ENCODE peak calls at places on chromosomes 1 and 21, in six cellular contexts. G is IMR-90, F is mesenchymal stem cell, X is trophoblast cell, E is neuronal stem cell, K is H1. W is an unnamed sample.

GRCh38 chr1:1345384-1345783 is 3.8 kb downstream of the DVL1 start:
- DNase-seq in G (no peak), F (no peak), X (peak), E (no peak), K (no peak), W (no peak)

GRCh38 chr1:165823552-165824268 is 3.7 kb upstream of the UCK2 start:
- DNase-seq in G (no peak), F (no peak), X (no peak), E (no peak), K (no peak), W (no peak)

GRCh38 chr1:32709075-32709474 is 6.5 kb upstream of the SYNC start:
- DNase-seq in G (no peak), F (no peak), X (no peak), E (no peak), K (no peak), W (no peak)

GRCh38 chr1:248804771-248805681 is 20.7 kb downstream of the SH3BP5L start:
- DNase-seq in G (no peak), F (no peak), X (no peak), E (no peak), K (no peak), W (no peak)

GRCh38 chr1:28160677-28161328 is 15.7 kb downstream of the PTAFR start:
- DNase-seq in G (peak), F (peak), X (no peak), E (no peak), K (no peak), W (no peak)

GRCh38 chr1:84634536-84635205 is 55.6 kb downstream of the SSX2IP start:
- DNase-seq in G (no peak), F (no peak), X (peak), E (no peak), K (no peak), W (no peak)

GRCh38 chr1:208270679-208271111 is 26.5 kb upstream of the PLXNA2 start:
- DNase-seq in G (no peak), F (no peak), X (no peak), E (no peak), K (no peak), W (no peak)

GRCh38 chr1:154856544-154856943 is 13.5 kb downstream of the KCNN3 start:
- DNase-seq in G (no peak), F (no peak), X (no peak), E (no peak), K (no peak), W (no peak)

GRCh38 chr1:115764541-115764940 is 4.0 kb downstream of the CASQ2 start:
- DNase-seq in G (peak), F (peak), X (peak), E (no peak), K (no peak), W (no peak)

GRCh38 chr1:156845055-156845952 is 13.6 kb downstream of the INSRR start:
- DNase-seq in G (no peak), F (no peak), X (no peak), E (no peak), K (peak), W (peak)

GRCh38 chr1:65044411-65044810 is 78.1 kb upstream of the JAK1 start:
- DNase-seq in G (no peak), F (no peak), X (no peak), E (no peak), K (no peak), W (no peak)

GRCh38 chr1:15139654-15140350 is 13.7 kb upstream of the TMEM51 start:
- DNase-seq in G (peak), F (peak), X (peak), E (no peak), K (peak), W (peak)

GRCh38 chr1:231869364-231869763 is 242.8 kb downstream of the DISC1 start:
- DNase-seq in G (no peak), F (no peak), X (no peak), E (no peak), K (no peak), W (no peak)

GRCh38 chr1:212286437-212287131 is 1.4 kb downstream of the PPP2R5A start:
- DNase-seq in G (peak), F (peak), X (peak), E (no peak), K (no peak), W (no peak)

GRCh38 chr1:23352096-23352695 is 8.1 kb upstream of the HNRNPR start:
- DNase-seq in G (no peak), F (no peak), X (no peak), E (no peak), K (no peak), W (no peak)

GRCh38 chr1:168926236-168926635 is 180.3 kb upstream of the ATP1B1 start:
- DNase-seq in G (no peak), F (peak), X (no peak), E (no peak), K (no peak), W (no peak)

DNA sequence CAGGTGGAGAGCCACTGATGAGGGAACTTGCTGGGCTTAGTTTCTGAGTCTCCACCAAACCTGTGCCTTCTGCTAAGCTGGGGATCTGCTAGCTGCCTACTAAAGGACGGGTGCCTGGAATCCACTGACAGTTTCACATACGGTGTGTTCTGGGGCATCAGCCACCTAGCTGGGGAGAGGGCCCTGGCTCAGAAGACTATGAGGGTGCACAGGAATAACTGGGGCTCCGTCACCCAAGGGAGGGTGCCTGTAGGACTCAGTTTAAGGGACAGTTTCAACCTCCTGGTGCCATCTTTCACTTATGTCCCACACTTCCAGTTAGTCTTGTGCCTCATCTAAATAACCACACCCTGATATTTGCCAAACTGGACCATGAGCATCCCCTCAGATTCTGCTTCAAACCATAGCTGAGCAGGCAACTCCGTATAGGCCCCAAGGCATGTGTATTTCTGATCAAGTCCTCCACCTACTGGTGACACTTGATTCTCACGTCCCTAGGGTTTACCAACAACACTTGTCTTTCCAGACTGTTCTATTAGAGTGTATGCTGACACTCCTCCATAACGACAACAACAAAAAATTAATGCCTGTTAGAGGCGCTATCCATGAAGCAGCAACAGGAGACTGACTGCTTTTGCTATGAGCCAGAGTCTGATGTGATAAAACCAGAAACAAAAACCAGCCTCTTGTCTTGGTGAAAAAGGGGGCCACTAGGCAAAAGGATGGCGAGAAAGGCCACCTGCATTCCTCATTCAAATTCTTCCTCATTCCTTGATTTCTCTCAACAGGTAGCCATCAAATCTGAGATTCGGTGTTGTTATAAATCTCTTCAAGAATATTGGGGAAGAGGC is 55.0 kb upstream of the PAXBP1 start:
- DNase-seq in G (peak), F (peak), X (peak), E (no peak), K (no peak), W (peak)
- H2AFZ ChIP-seq in G (no peak), F (no peak), X (no peak), E (no peak), K (no peak), W (no peak)

GRCh38 chr1:108628666-108629065 is 32.2 kb downstream of the HENMT1 start:
- DNase-seq in G (no peak), F (no peak), X (no peak), E (no peak), K (no peak), W (no peak)

GRCh38 chr1:108627951-108628350 is 32.9 kb downstream of the HENMT1 start:
- DNase-seq in G (no peak), F (no peak), X (no peak), E (no peak), K (no peak), W (no peak)

GRCh38 chr1:108627256-108627655 is 33.6 kb downstream of the HENMT1 start:
- DNase-seq in G (no peak), F (no peak), X (no peak), E (no peak), K (no peak), W (no peak)

DNA sequence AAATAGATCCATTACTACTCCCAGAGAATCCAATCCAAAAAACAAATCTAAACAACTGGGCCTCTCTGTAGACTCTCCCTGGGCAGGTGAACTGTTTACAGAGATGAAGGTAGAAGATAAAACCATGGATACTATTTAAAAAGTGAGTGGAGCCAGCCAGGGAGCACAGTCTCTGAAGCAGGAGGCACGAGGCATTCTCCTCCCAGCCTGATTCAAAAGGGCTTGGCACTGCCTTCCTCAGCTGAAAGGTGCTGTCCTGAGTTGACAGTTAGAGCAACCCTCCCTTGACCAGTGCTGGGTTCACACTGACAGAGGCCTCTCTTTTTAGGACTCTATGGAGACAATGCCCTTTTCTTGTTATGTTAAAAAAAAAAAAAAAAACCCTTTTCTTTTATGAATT is 36.8 kb downstream of the HENMT1 start:
- DNase-seq in G (no peak), F (no peak), X (no peak), E (no peak), K (no peak), W (no peak)
- H3K14ac ChIP-seq in G (no peak), F (no peak), X (no peak), E (no peak), K (no peak), W (no peak)

GRCh38 chr1:241202321-241202845 is 154.6 kb downstream of the RGS7 start:
- DNase-seq in G (no peak), F (no peak), X (peak), E (no peak), K (no peak), W (peak)
- H2AFZ ChIP-seq in G (no peak), F (no peak), X (no peak), E (no peak), K (peak), W (no peak)

GRCh38 chr1:183251101-183251958 is 65.3 kb downstream of the LAMC2 start:
- DNase-seq in G (no peak), F (no peak), X (no peak), E (no peak), K (no peak), W (peak)
- H3K14ac ChIP-seq in G (no peak), F (no peak), X (no peak), E (no peak), K (no peak), W (no peak)

GRCh38 chr1:100127226-100127625 is 5.5 kb downstream of the SASS6 start:
- DNase-seq in G (no peak), F (no peak), X (no peak), E (no peak), K (no peak), W (no peak)

GRCh38 chr1:100122177-100122576 is 10.6 kb downstream of the SASS6 start:
- DNase-seq in G (no peak), F (no peak), X (no peak), E (no peak), K (no peak), W (no peak)
- H2AFZ ChIP-seq in G (no peak), F (no peak), X (no peak), E (no peak), K (no peak), W (no peak)